ENCODE peak calls at places on chromosome 16, in seven cellular contexts. G, A, J, T, K, Z and R are unnamed samples.
A peak's percentile ranks its signal among the peaks of the same experiment; 100 is the strongest.

GRCh38 chr16:69089091-69089912 is 16.2 kb upstream of the HAS3 start:
- DNase-seq in G (peak; percentile 59), A (peak; percentile 70), J (no peak), T (no peak), K (peak; percentile 81), Z (peak; percentile 62), R (no peak)

GRCh38 chr16:15952265-15952711 is 2.9 kb downstream of the ABCC1 start:
- DNase-seq in G (no peak), A (no peak), J (no peak), T (no peak), K (no peak), Z (no peak), R (no peak)

GRCh38 chr16:22071352-22071923 is 20.9 kb upstream of the VWA3A start:
- DNase-seq in G (peak; percentile 29), A (no peak), J (no peak), T (no peak), K (no peak), Z (no peak), R (no peak)

GRCh38 chr16:75481475-75481874 is 13.8 kb downstream of the CHST6 start:
- DNase-seq in G (no peak), A (no peak), J (no peak), T (no peak), K (no peak), Z (no peak), R (no peak)

GRCh38 chr16:58219432-58219831 is 21.5 kb upstream of the CSNK2A2 start:
- DNase-seq in G (no peak), A (no peak), J (no peak), T (no peak), K (no peak), Z (no peak), R (no peak)

GRCh38 chr16:24858219-24859041 is 12.7 kb downstream of the SLC5A11 start:
- DNase-seq in G (peak; percentile 87), A (peak; percentile 16), J (peak; percentile 27), T (no peak), K (peak; percentile 91), Z (no peak), R (no peak)

GRCh38 chr16:12527077-12527476 is 276.6 kb downstream of the CPPED1 start:
- DNase-seq in G (no peak), A (no peak), J (no peak), T (no peak), K (no peak), Z (no peak), R (no peak)

GRCh38 chr16:51151951-51152663 is 1.0 kb upstream of the SALL1 start:
- DNase-seq in G (peak; percentile 96), A (peak; percentile 39), J (peak; percentile 17), T (no peak), K (peak; percentile 97), Z (no peak), R (peak; percentile 94)

GRCh38 chr16:11557811-11558210 is 28.9 kb downstream of the LITAF start:
- DNase-seq in G (no peak), A (no peak), J (peak; percentile 38), T (no peak), K (no peak), Z (no peak), R (no peak)

GRCh38 chr16:69105501-69106361 is at the start of gene HAS3:
- DNase-seq in G (peak; percentile 91), A (peak; percentile 67), J (no peak), T (no peak), K (peak; percentile 93), Z (peak; percentile 71), R (peak; percentile 64)

GRCh38 chr16:80717611-80718010 is 86.8 kb downstream of the CDYL2 start:
- DNase-seq in G (no peak), A (no peak), J (no peak), T (no peak), K (no peak), Z (no peak), R (no peak)

GRCh38 chr16:70483426-70483825 is 29.0 kb downstream of the FCSK start:
- DNase-seq in G (no peak), A (no peak), J (no peak), T (no peak), K (no peak), Z (no peak), R (no peak)

GRCh38 chr16:72112452-72112792 is 18.8 kb downstream of the DHX38 start:
- DNase-seq in G (no peak), A (no peak), J (no peak), T (no peak), K (no peak), Z (no peak), R (no peak)

GRCh38 chr16:1554826-1555445 is 21.5 kb downstream of the TMEM204 start:
- DNase-seq in G (no peak), A (peak; percentile 3), J (no peak), T (no peak), K (no peak), Z (peak; percentile 27), R (no peak)

GRCh38 chr16:57268804-57269800 is 15.4 kb downstream of the PLLP start:
- DNase-seq in G (no peak), A (peak; percentile 68), J (no peak), T (no peak), K (peak; percentile 81), Z (no peak), R (no peak)

DNA sequence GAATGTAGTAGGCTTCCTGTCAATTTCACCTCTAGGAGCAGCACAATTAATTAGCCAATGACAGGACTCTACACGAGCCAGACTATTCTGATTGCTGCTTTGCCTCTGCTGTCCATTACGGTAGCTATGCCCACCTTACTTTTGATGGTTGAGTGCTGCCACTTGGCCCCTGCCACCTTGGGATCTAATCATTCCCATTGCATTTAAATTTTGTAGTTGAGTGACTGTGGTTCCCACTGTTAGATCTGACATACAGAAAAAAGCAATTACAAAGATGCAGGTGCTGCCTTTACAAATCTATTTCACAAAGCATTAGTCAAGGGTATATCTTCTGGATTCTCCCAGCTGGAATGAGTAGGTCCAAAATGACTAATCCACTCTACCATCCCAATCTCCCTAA is 39.9 kb downstream of the CRISPLD2 start:
- DNase-seq in G (no peak), A (no peak), J (no peak), T (no peak), K (no peak), Z (no peak), R (no peak)
- H3K36me3 ChIP-seq in G (no peaks in the 10 kb centered on the region), A (no peaks in the 10 kb centered on the region), J (peaks cover 4% of the 10 kb centered on the region), T (no peaks in the 10 kb centered on the region), K (no peaks in the 10 kb centered on the region), Z (no peaks in the 10 kb centered on the region), R (no peaks in the 10 kb centered on the region)

DNA sequence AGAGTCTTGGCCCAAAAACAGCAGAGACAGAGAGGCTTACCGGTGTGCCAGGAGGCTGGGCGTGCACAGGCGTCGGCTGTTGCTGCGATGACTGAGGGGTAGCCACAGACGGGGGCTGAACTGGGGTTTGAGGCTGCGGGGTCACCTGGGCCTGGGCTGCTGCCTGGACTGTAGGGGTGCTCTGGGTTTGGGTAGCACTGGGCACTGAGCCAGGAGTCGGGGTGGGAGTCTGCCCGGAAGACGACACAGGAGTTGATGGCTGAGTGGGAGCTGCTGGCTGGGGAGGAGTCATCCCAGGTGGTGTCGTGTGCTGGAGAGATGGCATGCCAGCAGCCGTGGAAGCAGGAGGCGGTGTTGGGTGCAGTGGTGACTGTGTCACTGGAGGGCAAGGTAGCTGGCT is 53.2 kb upstream of the TRAP1 start:
- DNase-seq in G (no peak), A (no peak), J (no peak), T (no peak), K (no peak), Z (no peak), R (no peak)
- H3K36me3 ChIP-seq in G (peaks cover 14% of the 10 kb centered on the region), A (peaks cover 59% of the 10 kb centered on the region), J (peaks cover 2% of the 10 kb centered on the region), T (peaks cover 31% of the 10 kb centered on the region), K (peaks cover 90% of the 10 kb centered on the region), Z (peaks cover 41% of the 10 kb centered on the region), R (peaks cover 92% of the 10 kb centered on the region)

GRCh38 chr16:27486344-27486743 is 63.4 kb downstream of the GTF3C1 start:
- DNase-seq in G (no peak), A (no peak), J (no peak), T (no peak), K (no peak), Z (no peak), R (no peak)

GRCh38 chr16:27485126-27485525 is 64.6 kb downstream of the GTF3C1 start:
- DNase-seq in G (no peak), A (no peak), J (no peak), T (no peak), K (no peak), Z (no peak), R (no peak)

GRCh38 chr16:27485811-27486210 is 63.9 kb downstream of the GTF3C1 start:
- DNase-seq in G (no peak), A (no peak), J (no peak), T (no peak), K (no peak), Z (no peak), R (no peak)

GRCh38 chr16:27489421-27489820 is 60.3 kb downstream of the GTF3C1 start:
- DNase-seq in G (no peak), A (no peak), J (no peak), T (no peak), K (no peak), Z (no peak), R (no peak)

GRCh38 chr16:27486760-27487159 is 63.0 kb downstream of the GTF3C1 start:
- DNase-seq in G (no peak), A (no peak), J (no peak), T (no peak), K (no peak), Z (no peak), R (no peak)
- H3K36me3 ChIP-seq in G (no peaks in the 10 kb centered on the region), A (peaks cover 87% of the 10 kb centered on the region), J (peaks cover 8% of the 10 kb centered on the region), T (peaks cover 48% of the 10 kb centered on the region), K (peaks cover 98% of the 10 kb centered on the region), Z (peaks cover 41% of the 10 kb centered on the region), R (peaks cover 98% of the 10 kb centered on the region)

DNA sequence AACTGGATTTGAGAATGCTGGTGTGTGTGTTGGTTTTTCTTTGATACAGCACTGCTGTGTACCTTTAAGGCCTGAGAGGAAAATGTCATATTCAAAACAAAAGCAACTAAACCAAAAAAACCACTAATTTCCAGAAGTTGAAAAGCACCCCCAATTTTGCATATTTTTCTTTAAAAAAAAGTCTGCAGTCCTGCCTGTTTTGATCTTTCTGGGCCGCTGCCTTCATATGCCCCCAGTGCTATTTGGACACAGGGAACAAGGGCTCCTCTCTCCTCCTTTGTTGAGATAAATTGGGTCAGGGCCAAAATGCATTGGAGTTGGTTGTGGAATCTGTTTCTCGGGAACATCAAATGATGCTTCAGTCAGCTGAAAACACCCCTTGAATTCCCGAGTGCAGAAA is 26.9 kb downstream of the GPT2 start:
- DNase-seq in G (no peak), A (no peak), J (no peak), T (no peak), K (no peak), Z (no peak), R (no peak)
- H3K36me3 ChIP-seq in G (no peaks in the 10 kb centered on the region), A (peaks cover 24% of the 10 kb centered on the region), J (no peaks in the 10 kb centered on the region), T (peaks cover 7% of the 10 kb centered on the region), K (peaks cover 68% of the 10 kb centered on the region), Z (peaks cover 33% of the 10 kb centered on the region), R (peaks cover 56% of the 10 kb centered on the region)